ENCODE peak calls at places on chromosomes 7 and 10, in ten cellular contexts. T is activated CD8-positive, alpha-beta T cell treated with anti-CD3 and anti-CD28 coated beads, Interleukin-2, amount 10 ng/mL, durations not matched to agents 7 days and 5 days; V is KBM-7; K is cerebellar cortex; Y is WERI-Rb-1; E is osteocyte; L is non-pigmented ciliary epithelial cell; J is amygdala; A is MV-4-11; S is ELR. M is an unnamed sample.

GRCh38 chr7:150409300-150410030 is 30.3 kb downstream of the ZNF775 start:
- DNase-seq in S (no peak), J (no peak), V (no peak), L (no peak), A (no peak), K (no peak), T (no peak), E (no peak), Y (no peak), M (no peak)

GRCh38 chr10:66591865-66592264 is 334.0 kb upstream of the LRRTM3 start:
- DNase-seq in J (no peak), E (no peak), L (no peak), A (no peak), S (peak), T (no peak), K (no peak), V (no peak), Y (no peak), M (peak)

GRCh38 chr7:110839866-110840265 is 251.1 kb upstream of the LRRN3 start:
- DNase-seq in Y (peak), E (no peak), K (peak), J (no peak), L (peak), T (no peak), A (peak), S (peak), V (peak), M (peak)

GRCh38 chr10:124573726-124574455 is 112.3 kb downstream of the LHPP start:
- DNase-seq in L (no peak), J (no peak), V (no peak), K (no peak), A (no peak), Y (peak), S (no peak), E (no peak), T (no peak), M (no peak)

GRCh38 chr7:91912500-91912899 is 28.2 kb upstream of the AKAP9 start:
- DNase-seq in A (no peak), Y (no peak), L (no peak), T (no peak), K (no peak), V (no peak), J (no peak), E (no peak), S (no peak), M (no peak)

GRCh38 chr10:15084502-15084922 is 4.1 kb downstream of the ACBD7 start:
- DNase-seq in E (no peak), L (peak), S (peak), Y (no peak), K (peak), V (no peak), T (no peak), A (no peak), J (peak), M (peak)

GRCh38 chr10:121734517-121735137 is 136.4 kb upstream of the FGFR2 start:
- DNase-seq in E (no peak), S (peak), L (no peak), Y (no peak), T (peak), J (no peak), V (peak), A (no peak), K (peak), M (peak)

GRCh38 chr7:82179311-82179710 is 264.3 kb downstream of the CACNA2D1 start:
- DNase-seq in T (no peak), J (no peak), S (no peak), Y (no peak), K (no peak), A (no peak), V (no peak), E (no peak), L (no peak), M (no peak)

GRCh38 chr10:105834261-105835059 is 1193.4 kb downstream of the SORCS3 start:
- DNase-seq in Y (no peak), A (no peak), S (no peak), V (no peak), K (no peak), T (no peak), J (no peak), L (peak), E (no peak), M (no peak)

GRCh38 chr7:82020076-82020475 is 250.2 kb upstream of the HGF start:
- DNase-seq in V (no peak), E (no peak), S (no peak), A (no peak), K (no peak), Y (no peak), T (no peak), L (no peak), J (no peak), M (no peak)

GRCh38 chr7:13751771-13752170 is 237.7 kb downstream of the ETV1 start:
- DNase-seq in S (no peak), E (no peak), J (no peak), A (no peak), Y (no peak), T (no peak), K (peak), V (no peak), L (no peak), M (no peak)

GRCh38 chr10:28215930-28216329 is 86.9 kb downstream of the MPP7 start:
- DNase-seq in Y (no peak), E (no peak), T (no peak), V (no peak), A (no peak), S (no peak), L (no peak), J (no peak), K (no peak), M (peak)

GRCh38 chr10:103833731-103834365 is 21.5 kb downstream of the SH3PXD2A start:
- DNase-seq in E (no peak), K (no peak), V (peak), Y (no peak), L (no peak), J (no peak), S (no peak), T (no peak), A (peak), M (peak)

GRCh38 chr7:151008511-151009323 is 15.6 kb downstream of the ATG9B start:
- DNase-seq in E (no peak), K (peak), A (peak), L (no peak), J (no peak), T (peak), V (no peak), Y (peak), S (no peak), M (no peak)

GRCh38 chr10:101258179-101258885 is 29.1 kb upstream of the LBX1 start:
- DNase-seq in K (peak), J (no peak), T (no peak), E (no peak), A (peak), V (peak), S (peak), L (no peak), Y (peak), M (peak)

GRCh38 chr10:13079776-13080050 is 20.2 kb upstream of the OPTN start:
- DNase-seq in K (no peak), S (no peak), T (no peak), Y (no peak), V (peak), J (no peak), L (no peak), A (no peak), E (no peak), M (no peak)

GRCh38 chr10:5243521-5243987 is 46.9 kb downstream of the AKR1C4 start:
- DNase-seq in A (peak), E (no peak), J (no peak), Y (no peak), K (no peak), V (no peak), L (no peak), T (no peak), S (no peak), M (no peak)

M was measured in PC-3.